ENCODE peak calls at places on chromosomes 4 and X, in five cellular contexts. N is smooth muscle cell of the brain vasculature, D is cardiac muscle cell, B is mesothelial cell of epicardium, K is right cardiac atrium. Y is an unnamed sample.

GRCh38 chr4:6389426-6389825 is 83.0 kb downstream of the PPP2R2C start:
- DNase-seq in K (no peak), B (no peak), D (no peak), N (no peak), Y (no peak)

GRCh38 chr4:150211821-150212445 is 133.7 kb downstream of the DCLK2 start:
- DNase-seq in B (no peak), K (no peak), N (no peak), D (no peak), Y (peak)

GRCh38 chrX:124349054-124349453 is 2.7 kb downstream of the SH2D1A start:
- DNase-seq in K (no peak), B (no peak), D (no peak), N (no peak), Y (no peak)

GRCh38 chr4:186500721-186501304 is 54.6 kb downstream of the MTNR1A start:
- DNase-seq in K (no peak), N (peak), D (no peak), B (no peak), Y (no peak)

GRCh38 chr4:56739104-56739777 is 58.1 kb upstream of the HOPX start:
- DNase-seq in K (no peak), D (no peak), B (no peak), N (no peak), Y (no peak)

GRCh38 chrX:107676559-107677378 is 48.5 kb downstream of the PRPS1 start:
- DNase-seq in B (no peak), D (peak), N (no peak), K (peak), Y (peak)

GRCh38 chrX:100643943-100644587 is at the start of gene SRPX2:
- DNase-seq in N (peak), B (no peak), D (no peak), K (peak), Y (peak)

GRCh38 chrX:125203379-125203736 is 116.3 kb upstream of the TEX13C start:
- DNase-seq in B (peak), D (peak), N (no peak), K (peak), Y (no peak)

GRCh38 chr4:76585270-76585669 is 150.2 kb downstream of the SHROOM3 start:
- DNase-seq in D (no peak), B (no peak), K (no peak), N (no peak), Y (no peak)

GRCh38 chr4:67160409-67160808 is 384.9 kb downstream of the CENPC start:
- DNase-seq in D (no peak), B (no peak), N (no peak), K (no peak), Y (no peak)

GRCh38 chrX:66914082-66914481 is 275.2 kb upstream of the EDA2R start:
- DNase-seq in K (no peak), N (no peak), B (no peak), D (no peak), Y (no peak)

GRCh38 chr4:122167369-122167768 is 15.2 kb downstream of the BLTP1 start:
- DNase-seq in D (no peak), K (no peak), B (no peak), N (no peak), Y (no peak)

GRCh38 chrX:132984058-132984650 is 25.7 kb upstream of the HS6ST2 start:
- DNase-seq in K (no peak), B (no peak), D (no peak), N (no peak), Y (no peak)

GRCh38 chr4:141193516-141193915 is 27.2 kb upstream of the ZNF330 start:
- DNase-seq in N (no peak), B (no peak), K (no peak), D (no peak), Y (no peak)

GRCh38 chrX:65925592-65925991 is 114.3 kb downstream of the VSIG4 start:
- DNase-seq in N (no peak), B (no peak), K (no peak), D (no peak), Y (no peak)

GRCh38 chr4:145887241-145887964 is 51.2 kb downstream of the ZNF827 start:
- DNase-seq in K (peak), D (no peak), N (no peak), B (no peak), Y (peak)

GRCh38 chr4:129908117-129908516 is 812.2 kb downstream of the C4orf33 start:
- DNase-seq in K (no peak), D (no peak), B (no peak), N (no peak), Y (no peak)

GRCh38 chr4:89610236-89610635 is 226.7 kb downstream of the SNCA start:
- DNase-seq in N (no peak), D (no peak), K (no peak), B (no peak), Y (no peak)